ENCODE peak calls at places on chromosomes 7 and 10, in nine cellular contexts. Y, W, O, R, V, A, N, C and K are unnamed samples.

GRCh38 chr10:87646920-87647319 is 12.8 kb upstream of the PAPSS2 start:
- ATAC-seq in Y (no peak), W (no peak), A (no peak), N (no peak), C (no peak), V (no peak), O (no peak), R (no peak), K (peak)

GRCh38 chr10:132117636-132118190 is 52.0 kb downstream of the JAKMIP3 start:
- ATAC-seq in V (no peak), R (no peak), O (no peak), C (no peak), A (no peak), N (no peak), W (no peak), Y (no peak), K (no peak)

GRCh38 chr7:28389504-28390385 is 22.6 kb upstream of the CREB5 start:
- ATAC-seq in Y (peak), V (peak), N (peak), C (no peak), O (peak), A (peak), W (no peak), R (peak), K (no peak)

GRCh38 chr10:132193907-132194552 is 7.3 kb downstream of the DPYSL4 start:
- ATAC-seq in N (peak), W (no peak), A (peak), C (peak), O (peak), R (peak), V (peak), Y (peak), K (no peak)

GRCh38 chr7:47091141-47091540 is 490.8 kb downstream of the TNS3 start:
- ATAC-seq in Y (no peak), C (no peak), W (no peak), O (no peak), R (no peak), N (no peak), A (no peak), V (no peak), K (no peak)

GRCh38 chr7:47392241-47392759 is 189.6 kb downstream of the TNS3 start:
- ATAC-seq in R (no peak), O (peak), A (peak), W (no peak), N (no peak), Y (peak), V (no peak), C (no peak), K (no peak)

GRCh38 chr10:48480397-48481374 is 124.2 kb downstream of the ARHGAP22 start:
- ATAC-seq in V (no peak), O (peak), W (no peak), R (peak), Y (peak), C (no peak), N (peak), A (peak), K (peak)

GRCh38 chr10:43856299-43856698 is 207.6 kb upstream of the ZNF32 start:
- ATAC-seq in O (no peak), W (no peak), N (no peak), C (no peak), R (no peak), V (no peak), A (no peak), Y (no peak), K (no peak)

GRCh38 chr7:110718514-110719205 is 372.3 kb upstream of the LRRN3 start:
- ATAC-seq in N (no peak), W (no peak), A (no peak), Y (no peak), C (no peak), O (no peak), R (no peak), V (no peak), K (no peak)

GRCh38 chr7:141333459-141333858 is 217.8 kb upstream of the AGK start:
- ATAC-seq in W (no peak), A (peak), R (no peak), V (no peak), N (no peak), Y (peak), O (peak), C (no peak), K (no peak)

GRCh38 chr7:30708983-30709382 is 26.7 kb upstream of the CRHR2 start:
- ATAC-seq in R (no peak), W (no peak), Y (peak), N (no peak), O (peak), V (no peak), C (no peak), A (peak), K (no peak)

GRCh38 chr10:71971769-71972555 is 7.8 kb downstream of the CHST3 start:
- ATAC-seq in O (no peak), W (no peak), V (no peak), C (no peak), N (no peak), R (no peak), A (no peak), Y (no peak), K (no peak)

GRCh38 chr7:112788778-112789343 is 1.3 kb downstream of the TMEM168 start:
- ATAC-seq in O (no peak), W (no peak), R (no peak), Y (no peak), A (no peak), N (no peak), C (no peak), V (no peak), K (no peak)

GRCh38 chr10:46550076-46550790 is 6.2 kb downstream of the GPRIN2 start:
- ATAC-seq in W (no peak), O (no peak), A (no peak), Y (no peak), R (peak), V (no peak), C (no peak), N (no peak), K (no peak)

GRCh38 chr10:102644066-102644645 is at the start of gene TRIM8:
- ATAC-seq in Y (no peak), V (no peak), A (peak), R (no peak), N (no peak), C (peak), O (peak), W (peak), K (peak)

GRCh38 chr10:121459765-121460453 is 138.3 kb downstream of the FGFR2 start:
- ATAC-seq in R (no peak), Y (no peak), C (no peak), O (no peak), N (no peak), A (peak), V (no peak), W (no peak), K (no peak)